ENCODE peak calls at places on chromosomes 13 and 19, in seven cellular contexts. H is mesendoderm, O is IMR-90, E is H1, C is neuronal stem cell, F is H9, T is mesenchymal stem cell. N is an unnamed sample.
A peak's percentile ranks its signal among the peaks of the same experiment; 100 is the strongest.

GRCh38 chr13:43786766-43787517 is at the start of gene ENOX1:
- DNase-seq in H (peak; percentile 78), O (peak; percentile 74), E (no peak), C (peak; percentile 64), F (peak; percentile 65), T (peak; percentile 88), N (peak; percentile 33)

GRCh38 chr13:40589285-40590109 is 76.9 kb downstream of the FOXO1 start:
- DNase-seq in H (no peak), O (no peak), E (no peak), C (peak; percentile 18), F (no peak), T (peak; percentile 44), N (peak; percentile 38)

GRCh38 chr13:67133476-67133875 is 96.7 kb downstream of the PCDH9 start:
- DNase-seq in H (no peak), O (peak; percentile 23), E (no peak), C (no peak), F (no peak), T (no peak), N (no peak)

GRCh38 chr13:40576369-40576768 is 90.1 kb downstream of the FOXO1 start:
- DNase-seq in H (no peak), O (no peak), E (no peak), C (no peak), F (no peak), T (no peak), N (no peak)

GRCh38 chr13:51520524-51520923 is 63.7 kb upstream of the WDFY2 start:
- DNase-seq in H (no peak), O (peak; percentile 80), E (no peak), C (no peak), F (no peak), T (peak; percentile 37), N (peak; percentile 70)

GRCh38 chr19:6032381-6032780 is 54.4 kb upstream of the RANBP3 start:
- DNase-seq in H (no peak), O (no peak), E (no peak), C (no peak), F (no peak), T (no peak), N (no peak)

GRCh38 chr13:40102854-40103253 is 447.4 kb downstream of the COG6 start:
- DNase-seq in H (no peak), O (peak; percentile 65), E (no peak), C (no peak), F (no peak), T (peak; percentile 17), N (no peak)

GRCh38 chr13:26929971-26930730 is 169.6 kb upstream of the GPR12 start:
- DNase-seq in H (peak; percentile 86), O (peak; percentile 64), E (peak; percentile 56), C (peak; percentile 78), F (peak; percentile 83), T (peak; percentile 71), N (peak; percentile 63)

GRCh38 chr19:4831351-4832340 is at the start of gene TICAM1:
- DNase-seq in H (no peak), O (peak; percentile 65), E (no peak), C (no peak), F (no peak), T (peak; percentile 88), N (peak; percentile 80)

GRCh38 chr19:3684817-3685410 is 15.4 kb downstream of the PIP5K1C start:
- DNase-seq in H (no peak), O (no peak), E (no peak), C (no peak), F (no peak), T (no peak), N (no peak)

GRCh38 chr13:109209526-109209925 is 576.9 kb downstream of the IRS2 start:
- DNase-seq in H (no peak), O (no peak), E (no peak), C (no peak), F (no peak), T (no peak), N (no peak)

GRCh38 chr19:40614595-40615411 is 13.6 kb downstream of the LTBP4 start:
- DNase-seq in H (peak; percentile 99), O (peak; percentile 99), E (no peak), C (peak; percentile 86), F (peak; percentile 92), T (peak; percentile 98), N (peak; percentile 25)

GRCh38 chr13:42328672-42329071 is 56.7 kb downstream of the AKAP11 start:
- DNase-seq in H (no peak), O (no peak), E (no peak), C (no peak), F (no peak), T (peak; percentile 12), N (no peak)

GRCh38 chr13:98761126-98761978 is 8.9 kb upstream of the SLC15A1 start:
- DNase-seq in H (no peak), O (peak; percentile 74), E (no peak), C (no peak), F (no peak), T (peak; percentile 85), N (peak; percentile 42)

GRCh38 chr19:7904074-7905020 is 670 bp downstream of the MAP2K7 start:
- DNase-seq in H (peak; percentile 46), O (no peak), E (no peak), C (no peak), F (no peak), T (peak; percentile 41), N (peak; percentile 46)

GRCh38 chr13:61777281-61777680 is 361.6 kb upstream of the PCDH20 start:
- DNase-seq in H (peak; percentile 13), O (no peak), E (no peak), C (no peak), F (no peak), T (no peak), N (no peak)

GRCh38 chr19:46911456-46911855 is 50.7 kb downstream of the ARHGAP35 start:
- DNase-seq in H (no peak), O (no peak), E (no peak), C (no peak), F (no peak), T (no peak), N (no peak)

GRCh38 chr19:46913852-46914430 is 53.1 kb downstream of the ARHGAP35 start:
- DNase-seq in H (no peak), O (peak; percentile 49), E (no peak), C (no peak), F (no peak), T (peak; percentile 88), N (no peak)

GRCh38 chr19:46913198-46913851 is 52.5 kb downstream of the ARHGAP35 start:
- DNase-seq in H (peak; percentile 68), O (no peak), E (no peak), C (no peak), F (no peak), T (no peak), N (no peak)

GRCh38 chr19:46916971-46917370 is 56.2 kb downstream of the ARHGAP35 start:
- DNase-seq in H (no peak), O (no peak), E (no peak), C (no peak), F (no peak), T (no peak), N (no peak)

DNA sequence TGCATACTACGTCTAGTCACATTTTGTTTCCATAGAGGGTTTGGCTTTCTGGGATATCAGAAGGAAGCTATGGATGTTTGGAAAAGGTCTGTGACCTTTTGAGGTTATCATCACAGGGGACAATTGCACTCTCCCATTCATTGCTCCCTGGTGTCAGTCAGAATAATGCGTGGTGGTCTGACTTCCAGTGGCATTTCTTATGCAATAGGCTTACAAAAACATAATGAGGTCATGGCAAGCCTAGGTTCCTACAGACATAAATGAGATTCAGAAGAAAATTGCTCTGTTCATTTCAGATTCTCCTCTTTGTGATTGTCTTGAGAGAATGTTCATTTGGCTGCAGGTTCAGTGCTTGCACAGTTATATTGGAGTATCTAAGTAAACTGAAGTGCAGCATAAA is 54.6 kb downstream of the ARHGAP35 start:
- DNase-seq in H (no peak), O (no peak), E (no peak), C (no peak), F (no peak), T (peak; percentile 43), N (no peak)
- H3K4me2 ChIP-seq in H (no peak overlapping the region), O (no peak overlapping the region), E (no peak overlapping the region), C (no peak overlapping the region), F (no peak overlapping the region), T (no peak overlapping the region), N (no peak overlapping the region)

DNA sequence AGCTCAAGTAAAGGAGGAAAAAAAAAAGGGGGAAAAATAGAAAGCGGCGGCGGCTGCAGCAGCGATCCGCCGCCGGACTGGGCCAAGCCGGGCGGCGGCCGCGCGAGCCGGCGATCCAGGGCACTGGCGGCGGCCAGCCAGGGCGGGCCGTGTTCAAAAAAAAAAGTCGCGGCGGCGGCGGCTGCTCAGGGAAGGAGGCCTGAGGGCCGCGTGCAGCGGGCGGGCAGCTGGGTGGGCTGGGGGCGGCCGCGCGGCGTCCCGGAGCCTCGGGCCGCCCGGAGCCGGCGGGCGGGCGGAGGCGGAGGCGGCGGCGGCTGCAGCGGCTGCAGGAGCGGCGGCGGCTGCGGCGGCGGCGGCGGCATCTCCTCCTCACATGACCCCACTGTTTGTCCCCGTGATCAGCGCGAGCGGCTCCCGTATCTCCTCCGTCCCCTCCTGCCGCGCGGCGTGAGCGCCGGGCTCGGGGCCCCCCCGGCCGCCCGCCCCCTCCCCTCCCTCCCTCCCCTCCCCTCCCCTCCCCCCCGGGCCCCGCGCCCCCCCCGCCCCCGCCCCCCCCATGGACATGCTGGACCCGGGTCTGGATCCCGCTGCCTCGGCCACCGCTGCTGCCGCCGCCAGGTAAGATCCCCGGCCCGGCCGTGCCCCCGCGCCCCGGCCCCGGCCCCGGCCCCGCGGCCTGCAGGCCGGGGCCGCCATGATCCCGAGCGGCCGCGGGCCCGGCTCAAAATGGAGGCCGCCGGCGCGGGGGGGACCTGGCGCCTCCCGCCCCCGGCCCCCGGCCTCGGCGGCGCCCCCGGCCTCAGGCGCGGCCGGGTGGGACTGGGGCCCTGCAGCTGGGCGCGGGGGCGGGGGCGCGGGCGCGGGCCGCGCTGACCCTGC is at the start of gene USF2:
- DNase-seq in H (peak; percentile 81), O (peak; percentile 61), E (no peak), C (peak; percentile 48), F (peak; percentile 65), T (peak; percentile 83), N (peak; percentile 62)
- H3K4me1 ChIP-seq in H (peaks cover 2% of the 10 kb centered on the region), O (peaks cover 7% of the 10 kb centered on the region), E (no peaks in the 10 kb centered on the region), C (peaks cover 5% of the 10 kb centered on the region), F (no peaks in the 10 kb centered on the region), T (peaks cover 29% of the 10 kb centered on the region), N (peaks cover 12% of the 10 kb centered on the region)

GRCh38 chr19:2338751-2339643 is 10.5 kb downstream of the SPPL2B start:
- DNase-seq in H (no peak), O (no peak), E (no peak), C (no peak), F (no peak), T (no peak), N (no peak)
- H2BK120ac ChIP-seq in H (no peak overlapping the region), O (no peak overlapping the region), E (no peak overlapping the region), C (no peak overlapping the region), F (no peak overlapping the region), T (no peak overlapping the region), N (no peak overlapping the region)

GRCh38 chr19:55643003-55643732 is at the start of gene ZNF581:
- DNase-seq in H (peak; percentile 87), O (peak; percentile 78), E (no peak), C (peak; percentile 73), F (peak; percentile 71), T (peak; percentile 88), N (peak; percentile 76)

GRCh38 chr19:55645512-55645881 is 2.0 kb downstream of the ZNF581 start:
- DNase-seq in H (no peak), O (no peak), E (no peak), C (no peak), F (no peak), T (no peak), N (no peak)

GRCh38 chr19:55644842-55645511 is 1.5 kb downstream of the ZNF581 start:
- DNase-seq in H (no peak), O (no peak), E (no peak), C (no peak), F (no peak), T (no peak), N (no peak)

GRCh38 chr19:55643733-55644116 is 276 bp downstream of the ZNF581 start:
- DNase-seq in H (no peak), O (no peak), E (no peak), C (no peak), F (no peak), T (no peak), N (no peak)

GRCh38 chr19:55644191-55644833 is 863 bp downstream of the ZNF581 start:
- DNase-seq in H (no peak), O (no peak), E (no peak), C (no peak), F (no peak), T (no peak), N (no peak)
- H3K4me2 ChIP-seq in H (peak overlapping the region; percentile 78), O (peak overlapping the region; percentile 87), E (peak overlapping the region; percentile 90), C (peak overlapping the region; percentile 89), F (peak overlapping the region; percentile 73), T (peak overlapping the region; percentile 89), N (peak overlapping the region; percentile 87)

N was measured in trophoblast cell.